ENCODE peak calls at places on chromosomes 5 and 9, in eight cellular contexts. P is left cardiac atrium; N is cardiac fibroblast; F is AG10803; O is tibial nerve; A is stimulated activated CD4-positive, alpha-beta T cell treated with anti-CD3 and anti-CD28 coated beads, Interleukin-2, amount 100 ng/mL, for 48 hours; B is tibial artery; I is T-helper 1 cell. L is an unnamed sample.

GRCh38 chr5:6745706-6746217 is 32.5 kb downstream of the TENT4A start:
- DNase-seq in P (no peak), N (peak), F (peak), O (no peak), A (no peak), B (no peak), I (no peak), L (no peak)

GRCh38 chr5:175328176-175328575 is 115.8 kb downstream of the DRD1 start:
- DNase-seq in P (no peak), N (no peak), F (no peak), O (no peak), A (no peak), B (no peak), I (no peak), L (no peak)

GRCh38 chr9:109001275-109001676 is 12.0 kb downstream of the CTNNAL1 start:
- DNase-seq in P (no peak), N (peak), F (peak), O (no peak), A (no peak), B (no peak), I (no peak), L (no peak)

GRCh38 chr5:150623152-150623877 is 17.1 kb upstream of the SYNPO start:
- DNase-seq in P (no peak), N (no peak), F (no peak), O (no peak), A (no peak), B (no peak), I (no peak), L (no peak)

GRCh38 chr5:74326571-74327338 is 313.8 kb downstream of the ENC1 start:
- DNase-seq in P (no peak), N (peak), F (peak), O (no peak), A (peak), B (no peak), I (peak), L (peak)

GRCh38 chr5:61048534-61048933 is 103.5 kb downstream of the NDUFAF2 start:
- DNase-seq in P (no peak), N (peak), F (peak), O (no peak), A (no peak), B (no peak), I (no peak), L (no peak)

GRCh38 chr5:107135391-107135790 is 535.3 kb downstream of the EFNA5 start:
- DNase-seq in P (no peak), N (peak), F (no peak), O (no peak), A (no peak), B (no peak), I (no peak), L (no peak)

GRCh38 chr9:76756273-76756650 is 8.0 kb upstream of the PCA3 start:
- DNase-seq in P (no peak), N (peak), F (peak), O (no peak), A (no peak), B (no peak), I (no peak), L (no peak)

GRCh38 chr5:146208916-146209522 is 5.6 kb downstream of the RBM27 start:
- DNase-seq in P (no peak), N (no peak), F (no peak), O (no peak), A (no peak), B (no peak), I (no peak), L (no peak)

GRCh38 chr5:92916036-92916435 is 665.0 kb downstream of the NR2F1-AS1 start:
- DNase-seq in P (no peak), N (peak), F (peak), O (no peak), A (no peak), B (no peak), I (no peak), L (no peak)

GRCh38 chr5:1190296-1190695 is 11.1 kb upstream of the SLC6A19 start:
- DNase-seq in P (peak), N (no peak), F (no peak), O (no peak), A (no peak), B (no peak), I (no peak), L (no peak)

GRCh38 chr5:72565519-72566289 is 58.5 kb upstream of the ZNF366 start:
- DNase-seq in P (no peak), N (no peak), F (no peak), O (no peak), A (no peak), B (no peak), I (no peak), L (no peak)

GRCh38 chr9:70519912-70520724 is 105.7 kb upstream of the KLF9 start:
- DNase-seq in P (no peak), N (no peak), F (no peak), O (no peak), A (no peak), B (no peak), I (no peak), L (no peak)

GRCh38 chr9:38066907-38067610 is 2.0 kb downstream of the SHB start:
- DNase-seq in P (peak), N (peak), F (peak), O (no peak), A (no peak), B (peak), I (no peak), L (no peak)

GRCh38 chr5:107415762-107416161 is 255.0 kb downstream of the EFNA5 start:
- DNase-seq in P (no peak), N (no peak), F (no peak), O (no peak), A (no peak), B (no peak), I (no peak), L (no peak)

GRCh38 chr9:114894801-114895433 is 35.5 kb downstream of the TNFSF8 start:
- DNase-seq in P (peak), N (peak), F (peak), O (no peak), A (no peak), B (no peak), I (no peak), L (no peak)

GRCh38 chr5:39355324-39355723 is 9.0 kb downstream of the C9 start:
- DNase-seq in P (no peak), N (no peak), F (no peak), O (no peak), A (no peak), B (no peak), I (no peak), L (no peak)

GRCh38 chr5:57698785-57699184 is 216.2 kb upstream of the ACTBL2 start:
- DNase-seq in P (no peak), N (no peak), F (no peak), O (no peak), A (no peak), B (no peak), I (no peak), L (no peak)

GRCh38 chr5:115428676-115429075 is 115.9 kb downstream of the FEM1C start:
- DNase-seq in P (no peak), N (no peak), F (no peak), O (no peak), A (no peak), B (no peak), I (no peak), L (no peak)

GRCh38 chr5:19795218-19795617 is 192.8 kb downstream of the CDH18 start:
- DNase-seq in P (no peak), N (peak), F (peak), O (no peak), A (no peak), B (no peak), I (no peak), L (no peak)

GRCh38 chr5:170497311-170498038 is 6.3 kb upstream of the KCNIP1 start:
- DNase-seq in P (no peak), N (peak), F (no peak), O (no peak), A (no peak), B (no peak), I (no peak), L (no peak)

GRCh38 chr5:132501961-132502931 is 11.7 kb upstream of the IRF1 start:
- DNase-seq in P (no peak), N (no peak), F (no peak), O (no peak), A (no peak), B (peak), I (no peak), L (no peak)

GRCh38 chr5:458547-459353 is 15.8 kb downstream of the EXOC3 start:
- DNase-seq in P (peak), N (peak), F (peak), O (no peak), A (peak), B (peak), I (no peak), L (no peak)

GRCh38 chr5:91007780-91008402 is 375.2 kb downstream of the ARRDC3 start:
- DNase-seq in P (no peak), N (no peak), F (no peak), O (no peak), A (no peak), B (no peak), I (no peak), L (no peak)

GRCh38 chr9:86353591-86354047 is 591 bp downstream of the TUT7 start:
- DNase-seq in P (no peak), N (peak), F (no peak), O (no peak), A (peak), B (no peak), I (no peak), L (no peak)

GRCh38 chr5:150021491-150022162 is 21.1 kb downstream of the HMGXB3 start:
- DNase-seq in P (no peak), N (peak), F (no peak), O (no peak), A (no peak), B (peak), I (no peak), L (no peak)

GRCh38 chr9:93967020-93967803 is 12.1 kb upstream of the BARX1 start:
- DNase-seq in P (no peak), N (no peak), F (no peak), O (no peak), A (no peak), B (no peak), I (no peak), L (peak)

GRCh38 chr9:35757527-35758275 is 3.6 kb upstream of the MSMP start:
- DNase-seq in P (no peak), N (peak), F (no peak), O (no peak), A (no peak), B (peak), I (no peak), L (peak)

GRCh38 chr9:6305954-6306563 is 22.1 kb upstream of the TPD52L3 start:
- DNase-seq in P (no peak), N (peak), F (peak), O (no peak), A (no peak), B (no peak), I (no peak), L (no peak)

GRCh38 chr9:80605129-80605528 is 1033.4 kb downstream of the TLE4 start:
- DNase-seq in P (no peak), N (peak), F (peak), O (no peak), A (no peak), B (no peak), I (no peak), L (no peak)

GRCh38 chr5:150116667-150117395 is 30.5 kb upstream of the CSF1R start:
- DNase-seq in P (no peak), N (no peak), F (no peak), O (peak), A (no peak), B (no peak), I (no peak), L (no peak)

GRCh38 chr5:124546643-124547042 is 199.8 kb downstream of the ZNF608 start:
- DNase-seq in P (no peak), N (peak), F (no peak), O (no peak), A (no peak), B (no peak), I (no peak), L (no peak)

GRCh38 chr5:84393969-84394368 is 9.3 kb upstream of the EDIL3 start:
- DNase-seq in P (peak), N (peak), F (peak), O (no peak), A (no peak), B (peak), I (no peak), L (no peak)

L was measured in GM12891.